ENCODE peak calls at places on chromosomes 6 and 20, in five cellular contexts. I, G, U, L and Q are unnamed samples.

GRCh38 chr6:117346142-117346930 is 79.4 kb downstream of the ROS1 start:
- DNase-seq in I (no peak), G (no peak), U (no peak), L (no peak), Q (no peak)

GRCh38 chr6:132053523-132053922 is 102.4 kb upstream of the CCN2 start:
- DNase-seq in I (no peak), G (no peak), U (no peak), L (no peak), Q (no peak)

GRCh38 chr6:151269318-151269995 is 29.7 kb downstream of the AKAP12 start:
- DNase-seq in I (no peak), G (no peak), U (no peak), L (no peak), Q (no peak)

GRCh38 chr6:51841656-51842055 is 245.8 kb downstream of the PKHD1 start:
- DNase-seq in I (no peak), G (no peak), U (no peak), L (no peak), Q (no peak)

GRCh38 chr20:48592107-48592940 is 235.5 kb downstream of the PREX1 start:
- DNase-seq in I (no peak), G (no peak), U (peak; percentile 18), L (no peak), Q (no peak)

GRCh38 chr20:5127204-5127858 is 523 bp downstream of the CDS2 start:
- DNase-seq in I (peak; percentile 86), G (peak; percentile 64), U (peak; percentile 79), L (peak; percentile 47), Q (peak; percentile 75)

GRCh38 chr20:11624704-11625103 is 293.0 kb upstream of the BTBD3 start:
- DNase-seq in I (no peak), G (no peak), U (no peak), L (no peak), Q (no peak)

GRCh38 chr20:49750611-49751396 is 37.1 kb upstream of the B4GALT5 start:
- DNase-seq in I (no peak), G (no peak), U (no peak), L (no peak), Q (peak; percentile 68)

GRCh38 chr6:28542440-28543293 is 17.0 kb downstream of the GPX5 start:
- DNase-seq in I (peak; percentile 37), G (no peak), U (no peak), L (peak; percentile 67), Q (peak; percentile 82)
- H3K4me3 ChIP-seq in I (peak overlapping the region; percentile 53), G (peak overlapping the region; percentile 5), U (no peak overlapping the region), L (peak overlapping the region; percentile 24), Q (peak overlapping the region; percentile 45)

GRCh38 chr6:170244721-170245201 is 46.1 kb downstream of the DLL1 start:
- DNase-seq in I (no peak), G (peak; percentile 27), U (no peak), L (no peak), Q (no peak)
- H3K4me3 ChIP-seq in I (no peak overlapping the region), G (no peak overlapping the region), U (no peak overlapping the region), L (no peak overlapping the region), Q (no peak overlapping the region)

GRCh38 chr6:149948011-149948410 is 6.2 kb downstream of the ULBP2 start:
- DNase-seq in I (no peak), G (no peak), U (no peak), L (no peak), Q (no peak)

GRCh38 chr6:149948616-149949015 is 6.8 kb downstream of the ULBP2 start:
- DNase-seq in I (no peak), G (no peak), U (no peak), L (no peak), Q (no peak)

GRCh38 chr6:149951096-149951495 is 9.3 kb downstream of the ULBP2 start:
- DNase-seq in I (no peak), G (no peak), U (no peak), L (no peak), Q (no peak)

GRCh38 chr6:149950423-149950822 is 8.6 kb downstream of the ULBP2 start:
- DNase-seq in I (no peak), G (peak; percentile 61), U (no peak), L (no peak), Q (no peak)

DNA sequence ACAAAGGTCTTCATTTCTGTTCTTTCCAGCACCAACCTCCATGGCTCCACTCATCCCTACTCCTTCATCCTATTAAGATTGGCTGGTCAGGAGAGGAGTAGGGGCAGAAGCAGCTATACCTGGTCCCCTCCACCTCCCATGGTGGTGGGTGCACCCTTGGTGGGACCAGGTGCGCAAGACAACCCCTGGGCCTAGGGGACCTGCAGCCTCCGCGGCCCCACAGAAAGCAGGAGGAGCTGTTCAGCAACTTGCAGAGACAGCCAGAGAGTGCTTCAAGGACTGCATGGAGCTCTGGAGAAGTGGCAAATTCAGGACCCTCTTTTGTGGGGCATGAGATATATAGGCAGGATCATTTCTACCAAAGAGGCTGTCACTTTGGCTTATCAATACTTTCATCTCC is 9.8 kb downstream of the ULBP2 start:
- DNase-seq in I (no peak), G (no peak), U (peak; percentile 37), L (no peak), Q (no peak)
- H3K4me3 ChIP-seq in I (no peak overlapping the region), G (no peak overlapping the region), U (no peak overlapping the region), L (no peak overlapping the region), Q (no peak overlapping the region)

GRCh38 chr6:169022079-169022478 is 231.6 kb downstream of the THBS2 start:
- DNase-seq in I (no peak), G (no peak), U (no peak), L (no peak), Q (no peak)

GRCh38 chr6:169024047-169024660 is 229.5 kb downstream of the THBS2 start:
- DNase-seq in I (no peak), G (no peak), U (no peak), L (no peak), Q (no peak)

GRCh38 chr6:169026175-169026574 is 227.5 kb downstream of the THBS2 start:
- DNase-seq in I (no peak), G (no peak), U (no peak), L (no peak), Q (no peak)

GRCh38 chr6:169020821-169021220 is 232.8 kb downstream of the THBS2 start:
- DNase-seq in I (no peak), G (no peak), U (no peak), L (no peak), Q (no peak)

GRCh38 chr6:169023161-169023874 is 230.3 kb downstream of the THBS2 start:
- DNase-seq in I (no peak), G (no peak), U (no peak), L (no peak), Q (no peak)
- H3K4me3 ChIP-seq in I (no peak overlapping the region), G (no peak overlapping the region), U (no peak overlapping the region), L (no peak overlapping the region), Q (no peak overlapping the region)

GRCh38 chr6:41684311-41685182 is 46.3 kb downstream of the MDFI start:
- DNase-seq in I (no peak), G (no peak), U (no peak), L (no peak), Q (no peak)

GRCh38 chr6:41682966-41683459 is 44.7 kb downstream of the MDFI start:
- DNase-seq in I (no peak), G (no peak), U (no peak), L (peak; percentile 35), Q (no peak)

GRCh38 chr6:41682056-41682477 is 43.8 kb downstream of the MDFI start:
- DNase-seq in I (peak; percentile 70), G (peak; percentile 88), U (peak; percentile 94), L (peak; percentile 88), Q (peak; percentile 70)

GRCh38 chr6:41683460-41684310 is 45.4 kb downstream of the MDFI start:
- DNase-seq in I (peak; percentile 73), G (peak; percentile 82), U (peak; percentile 86), L (peak; percentile 75), Q (peak; percentile 80)

GRCh38 chr6:41682497-41682961 is 44.3 kb downstream of the MDFI start:
- DNase-seq in I (no peak), G (no peak), U (no peak), L (no peak), Q (no peak)
- H3K4me3 ChIP-seq in I (peak overlapping the region; percentile 35), G (no peak overlapping the region), U (peak overlapping the region; percentile 53), L (peak overlapping the region; percentile 49), Q (no peak overlapping the region)

DNA sequence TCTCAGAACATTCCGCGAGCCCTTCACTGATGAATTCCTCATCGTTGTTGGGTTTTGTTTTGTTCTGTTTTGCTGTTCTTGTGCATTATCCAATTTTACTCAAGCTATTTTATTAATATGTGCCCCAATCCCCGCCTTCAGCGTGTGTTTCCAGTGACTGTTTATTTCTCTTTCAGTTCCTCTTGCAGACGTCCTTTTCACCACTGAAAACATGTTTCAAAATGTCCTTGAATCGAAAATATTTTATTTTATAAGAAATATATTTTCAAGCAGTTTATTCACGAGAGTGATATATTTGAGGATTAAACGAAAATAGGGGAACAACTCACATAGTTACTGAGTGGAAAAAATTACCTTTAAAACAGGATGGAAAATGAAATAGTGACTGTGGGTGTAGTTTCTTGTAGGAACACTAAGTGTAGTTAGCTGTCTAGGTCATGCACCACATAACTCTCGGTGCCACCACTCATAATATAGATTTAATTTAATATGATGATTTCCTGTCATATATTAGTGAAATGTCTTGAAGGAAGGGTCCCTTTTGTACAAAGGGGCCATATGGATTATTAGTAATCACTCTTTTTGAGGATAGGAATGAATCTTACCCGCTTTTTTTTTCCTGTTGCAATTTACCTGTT is 45.3 kb upstream of the HDDC2 start:
- DNase-seq in I (no peak), G (no peak), U (no peak), L (no peak), Q (peak; percentile 34)
- H3K4me3 ChIP-seq in I (no peak overlapping the region), G (no peak overlapping the region), U (peak overlapping the region; percentile 32), L (no peak overlapping the region), Q (no peak overlapping the region)

DNA sequence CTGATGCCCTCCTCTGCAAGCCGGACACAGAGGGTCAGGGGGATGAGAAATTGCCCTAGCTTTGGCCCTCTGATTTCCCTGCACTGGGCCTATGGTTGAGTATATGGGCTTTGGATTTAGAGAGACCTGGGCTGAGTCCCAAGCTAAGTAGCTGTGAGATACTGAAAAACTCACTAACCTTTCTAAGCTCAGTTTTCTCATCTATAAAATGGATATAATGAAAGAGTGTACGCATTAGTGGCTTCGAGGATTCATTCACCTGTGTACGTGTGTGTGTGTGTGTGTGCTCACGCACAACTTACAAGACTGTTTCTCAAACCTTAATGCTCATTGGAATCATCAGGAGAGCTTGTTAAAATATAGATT is 12.7 kb upstream of the RBPJL start:
- DNase-seq in I (no peak), G (no peak), U (no peak), L (no peak), Q (no peak)
- H3K4me3 ChIP-seq in I (peak overlapping the region; percentile 76), G (no peak overlapping the region), U (peak overlapping the region; percentile 47), L (no peak overlapping the region), Q (no peak overlapping the region)